ENCODE peak calls at places on chromosomes 4 and X, in five cellular contexts. One of them, this sample, is unnamed.

GRCh38 chr4:105061136-105061696 is 85.5 kb upstream of the TET2 start:
- DNase-seq in lower lobe of right lung: no peak
- DNase-seq in brain microvascular endothelial cell: no peak
- DNase-seq in ovary: no peak
- DNase-seq in astrocyte of the spinal cord: peak; percentile 36
- DNase-seq in this sample: no peak

GRCh38 chr4:71446479-71447081 is 107.8 kb downstream of the SLC4A4 start:
- DNase-seq in lower lobe of right lung: no peak
- DNase-seq in brain microvascular endothelial cell: no peak
- DNase-seq in ovary: no peak
- DNase-seq in astrocyte of the spinal cord: no peak
- DNase-seq in this sample: no peak

GRCh38 chr4:122898370-122899150 is 23.8 kb downstream of the NUDT6 start:
- DNase-seq in lower lobe of right lung: no peak
- DNase-seq in brain microvascular endothelial cell: peak; percentile 92
- DNase-seq in ovary: no peak
- DNase-seq in astrocyte of the spinal cord: peak; percentile 93
- DNase-seq in this sample: no peak

GRCh38 chrX:132791725-132792124 is 166.7 kb downstream of the HS6ST2 start:
- DNase-seq in lower lobe of right lung: no peak
- DNase-seq in brain microvascular endothelial cell: no peak
- DNase-seq in ovary: no peak
- DNase-seq in astrocyte of the spinal cord: no peak
- DNase-seq in this sample: no peak

GRCh38 chr4:162793571-162793970 is 373.1 kb downstream of the NAF1 start:
- DNase-seq in lower lobe of right lung: no peak
- DNase-seq in brain microvascular endothelial cell: no peak
- DNase-seq in ovary: no peak
- DNase-seq in astrocyte of the spinal cord: peak; percentile 12
- DNase-seq in this sample: no peak

GRCh38 chrX:31227250-31227649 is 155.4 kb upstream of the FTHL17 start:
- DNase-seq in lower lobe of right lung: no peak
- DNase-seq in brain microvascular endothelial cell: peak; percentile 18
- DNase-seq in ovary: no peak
- DNase-seq in astrocyte of the spinal cord: no peak
- DNase-seq in this sample: no peak

GRCh38 chr4:156633846-156634245 is 337.8 kb downstream of the PDGFC start:
- DNase-seq in lower lobe of right lung: no peak
- DNase-seq in brain microvascular endothelial cell: no peak
- DNase-seq in ovary: no peak
- DNase-seq in astrocyte of the spinal cord: no peak
- DNase-seq in this sample: no peak

GRCh38 chr4:158884280-158884679 is 115.5 kb downstream of the FNIP2 start:
- DNase-seq in lower lobe of right lung: no peak
- DNase-seq in brain microvascular endothelial cell: no peak
- DNase-seq in ovary: no peak
- DNase-seq in astrocyte of the spinal cord: peak; percentile 12
- DNase-seq in this sample: no peak

GRCh38 chr4:106978046-106978774 is 57.9 kb downstream of the DKK2 start:
- DNase-seq in lower lobe of right lung: no peak
- DNase-seq in brain microvascular endothelial cell: no peak
- DNase-seq in ovary: no peak
- DNase-seq in astrocyte of the spinal cord: no peak
- DNase-seq in this sample: peak; percentile 60

GRCh38 chrX:153821066-153821465 is 9.3 kb downstream of the PDZD4 start:
- DNase-seq in lower lobe of right lung: no peak
- DNase-seq in brain microvascular endothelial cell: no peak
- DNase-seq in ovary: no peak
- DNase-seq in astrocyte of the spinal cord: no peak
- DNase-seq in this sample: no peak

GRCh38 chr4:143424276-143424675 is 87.6 kb downstream of the GAB1 start:
- DNase-seq in lower lobe of right lung: no peak
- DNase-seq in brain microvascular endothelial cell: no peak
- DNase-seq in ovary: no peak
- DNase-seq in astrocyte of the spinal cord: no peak
- DNase-seq in this sample: no peak

GRCh38 chr4:169620846-169621228 is 459 bp downstream of the CLCN3 start:
- DNase-seq in lower lobe of right lung: no peak
- DNase-seq in brain microvascular endothelial cell: peak; percentile 24
- DNase-seq in ovary: peak; percentile 17
- DNase-seq in astrocyte of the spinal cord: peak; percentile 34
- DNase-seq in this sample: no peak

GRCh38 chrX:55026143-55026542 is 4.6 kb downstream of the ALAS2 start:
- DNase-seq in lower lobe of right lung: no peak
- DNase-seq in brain microvascular endothelial cell: no peak
- DNase-seq in ovary: no peak
- DNase-seq in astrocyte of the spinal cord: no peak
- DNase-seq in this sample: no peak

GRCh38 chr4:167775374-167775773 is 317.0 kb upstream of the ANXA10 start:
- DNase-seq in lower lobe of right lung: no peak
- DNase-seq in brain microvascular endothelial cell: no peak
- DNase-seq in ovary: no peak
- DNase-seq in astrocyte of the spinal cord: no peak
- DNase-seq in this sample: no peak

GRCh38 chr4:85747871-85748491 is 273.0 kb downstream of the ARHGAP24 start:
- DNase-seq in lower lobe of right lung: no peak
- DNase-seq in brain microvascular endothelial cell: peak; percentile 77
- DNase-seq in ovary: no peak
- DNase-seq in astrocyte of the spinal cord: peak; percentile 88
- DNase-seq in this sample: no peak

GRCh38 chrX:15816886-15817285 is 26.6 kb downstream of the ZRSR2 start:
- DNase-seq in lower lobe of right lung: no peak
- DNase-seq in brain microvascular endothelial cell: no peak
- DNase-seq in ovary: no peak
- DNase-seq in astrocyte of the spinal cord: peak; percentile 27
- DNase-seq in this sample: no peak

GRCh38 chrX:123081766-123082165 is 102.3 kb upstream of the GRIA3 start:
- DNase-seq in lower lobe of right lung: no peak
- DNase-seq in brain microvascular endothelial cell: peak; percentile 58
- DNase-seq in ovary: no peak
- DNase-seq in astrocyte of the spinal cord: peak; percentile 59
- DNase-seq in this sample: no peak

GRCh38 chrX:118807151-118808017 is 16.2 kb upstream of the ZCCHC12 start:
- DNase-seq in lower lobe of right lung: no peak
- DNase-seq in brain microvascular endothelial cell: peak; percentile 6
- DNase-seq in ovary: peak; percentile 22
- DNase-seq in astrocyte of the spinal cord: peak; percentile 42
- DNase-seq in this sample: no peak

GRCh38 chr4:27684501-27685077 is 823.9 kb downstream of the STIM2 start:
- DNase-seq in lower lobe of right lung: peak; percentile 49
- DNase-seq in brain microvascular endothelial cell: peak; percentile 53
- DNase-seq in ovary: no peak
- DNase-seq in astrocyte of the spinal cord: peak; percentile 58
- DNase-seq in this sample: no peak

GRCh38 chr4:150818129-150818528 is 197.0 kb downstream of the LRBA start:
- DNase-seq in lower lobe of right lung: no peak
- DNase-seq in brain microvascular endothelial cell: no peak
- DNase-seq in ovary: no peak
- DNase-seq in astrocyte of the spinal cord: no peak
- DNase-seq in this sample: no peak

GRCh38 chrX:153875391-153876111 is 10.4 kb downstream of the L1CAM start:
- DNase-seq in lower lobe of right lung: peak; percentile 53
- DNase-seq in brain microvascular endothelial cell: peak; percentile 7
- DNase-seq in ovary: peak; percentile 27
- DNase-seq in astrocyte of the spinal cord: peak; percentile 5
- DNase-seq in this sample: peak; percentile 88

GRCh38 chrX:103573205-103573604 is 12.1 kb upstream of the TCEAL4 start:
- DNase-seq in lower lobe of right lung: no peak
- DNase-seq in brain microvascular endothelial cell: no peak
- DNase-seq in ovary: no peak
- DNase-seq in astrocyte of the spinal cord: no peak
- DNase-seq in this sample: no peak

GRCh38 chr4:153045111-153045982 is 109.2 kb downstream of the FHDC1 start:
- DNase-seq in lower lobe of right lung: no peak
- DNase-seq in brain microvascular endothelial cell: no peak
- DNase-seq in ovary: no peak
- DNase-seq in astrocyte of the spinal cord: peak; percentile 2
- DNase-seq in this sample: no peak

GRCh38 chr4:51906167-51906647 is 63.3 kb downstream of the DCUN1D4 start:
- DNase-seq in lower lobe of right lung: no peak
- DNase-seq in brain microvascular endothelial cell: no peak
- DNase-seq in ovary: no peak
- DNase-seq in astrocyte of the spinal cord: no peak
- DNase-seq in this sample: no peak

GRCh38 chrX:136417806-136418205 is 69.9 kb upstream of the BRS3 start:
- DNase-seq in lower lobe of right lung: no peak
- DNase-seq in brain microvascular endothelial cell: no peak
- DNase-seq in ovary: no peak
- DNase-seq in astrocyte of the spinal cord: no peak
- DNase-seq in this sample: no peak

GRCh38 chr4:126513596-126513995 is 1119.2 kb upstream of the INTU start:
- DNase-seq in lower lobe of right lung: no peak
- DNase-seq in brain microvascular endothelial cell: no peak
- DNase-seq in ovary: no peak
- DNase-seq in astrocyte of the spinal cord: no peak
- DNase-seq in this sample: no peak

GRCh38 chr4:8274772-8275241 is 5.3 kb downstream of the HTRA3 start:
- DNase-seq in lower lobe of right lung: peak; percentile 60
- DNase-seq in brain microvascular endothelial cell: peak; percentile 67
- DNase-seq in ovary: peak; percentile 97
- DNase-seq in astrocyte of the spinal cord: peak; percentile 93
- DNase-seq in this sample: no peak

GRCh38 chr4:72567821-72568620 is 1.0 kb downstream of the ADAMTS3 start:
- DNase-seq in lower lobe of right lung: peak; percentile 78
- DNase-seq in brain microvascular endothelial cell: peak; percentile 72
- DNase-seq in ovary: peak; percentile 83
- DNase-seq in astrocyte of the spinal cord: peak; percentile 90
- DNase-seq in this sample: peak; percentile 76

GRCh38 chr4:84481077-84481878 is 17.8 kb downstream of the NKX6-1 start:
- DNase-seq in lower lobe of right lung: no peak
- DNase-seq in brain microvascular endothelial cell: no peak
- DNase-seq in ovary: no peak
- DNase-seq in astrocyte of the spinal cord: no peak
- DNase-seq in this sample: no peak

GRCh38 chr4:2794707-2795557 is 2.0 kb downstream of the SH3BP2 start:
- DNase-seq in lower lobe of right lung: peak; percentile 86
- DNase-seq in brain microvascular endothelial cell: peak; percentile 68
- DNase-seq in ovary: peak; percentile 39
- DNase-seq in astrocyte of the spinal cord: peak; percentile 75
- DNase-seq in this sample: peak; percentile 81

GRCh38 chr4:137896221-137896737 is 345.9 kb downstream of the SLC7A11 start:
- DNase-seq in lower lobe of right lung: no peak
- DNase-seq in brain microvascular endothelial cell: peak; percentile 11
- DNase-seq in ovary: no peak
- DNase-seq in astrocyte of the spinal cord: no peak
- DNase-seq in this sample: no peak

GRCh38 chr4:42151568-42152506 is 618 bp downstream of the BEND4 start:
- DNase-seq in lower lobe of right lung: no peak
- DNase-seq in brain microvascular endothelial cell: no peak
- DNase-seq in ovary: no peak
- DNase-seq in astrocyte of the spinal cord: no peak
- DNase-seq in this sample: no peak

GRCh38 chr4:132396636-132397035 is 752.5 kb upstream of the PCDH10 start:
- DNase-seq in lower lobe of right lung: no peak
- DNase-seq in brain microvascular endothelial cell: peak; percentile 1
- DNase-seq in ovary: no peak
- DNase-seq in astrocyte of the spinal cord: peak; percentile 46
- DNase-seq in this sample: no peak

DNA sequence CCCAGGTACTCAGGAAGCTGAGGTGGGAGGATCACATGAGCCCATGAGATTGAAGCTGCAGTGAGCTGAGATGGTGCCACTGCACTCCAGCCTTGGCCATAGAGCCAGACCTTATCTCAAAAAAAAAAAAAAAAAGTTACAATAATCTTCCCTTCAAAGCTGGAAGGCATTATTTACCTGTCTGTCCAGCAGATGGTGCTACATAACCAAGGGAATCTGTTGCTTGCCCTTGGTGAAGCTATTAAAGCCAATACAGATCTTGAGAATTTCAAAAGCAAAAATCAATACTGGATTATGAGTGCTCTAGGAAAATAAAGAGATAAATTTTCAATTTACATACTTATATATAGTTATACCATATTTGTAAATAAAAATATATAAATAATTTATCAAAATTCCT is 25.9 kb downstream of the PKD2 start:
- DNase-seq in lower lobe of right lung: no peak
- DNase-seq in brain microvascular endothelial cell: peak; percentile 36
- DNase-seq in ovary: no peak
- DNase-seq in astrocyte of the spinal cord: peak; percentile 62
- DNase-seq in this sample: no peak
- TF ChIP-seq CTCF in lower lobe of right lung: peak; percentile 66
- TF ChIP-seq CTCF in brain microvascular endothelial cell: peak; percentile 68
- TF ChIP-seq CTCF in ovary: peak; percentile 49
- TF ChIP-seq CTCF in astrocyte of the spinal cord: peak; percentile 66
- TF ChIP-seq CTCF in this sample: peak; percentile 90

GRCh38 chr4:77430847-77431246 is 174.8 kb upstream of the CXCL13 start:
- DNase-seq in lower lobe of right lung: no peak
- DNase-seq in brain microvascular endothelial cell: no peak
- DNase-seq in ovary: no peak
- DNase-seq in astrocyte of the spinal cord: no peak
- DNase-seq in this sample: no peak
- TF ChIP-seq CTCF in lower lobe of right lung: no peak
- TF ChIP-seq CTCF in brain microvascular endothelial cell: peak; percentile 28
- TF ChIP-seq CTCF in ovary: no peak
- TF ChIP-seq CTCF in astrocyte of the spinal cord: no peak
- TF ChIP-seq CTCF in this sample: no peak

DNA sequence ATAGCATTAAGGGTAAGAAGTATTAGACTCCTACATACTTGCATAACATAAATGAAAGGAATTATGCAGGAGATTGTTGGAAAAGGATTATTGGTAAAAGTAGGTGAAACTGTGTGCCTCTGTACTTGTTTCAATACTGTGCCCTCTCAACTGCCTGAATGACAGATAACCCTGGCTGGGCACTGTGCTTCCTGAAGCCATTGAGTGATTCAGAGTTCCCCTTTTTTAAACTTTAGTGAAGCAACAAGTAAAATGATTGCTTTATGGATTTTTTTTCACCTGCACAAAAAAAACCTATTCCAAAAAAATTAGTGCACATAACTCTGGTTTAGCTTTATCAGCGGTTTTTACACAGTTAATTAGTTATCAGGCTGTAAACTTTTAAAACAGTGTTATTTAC is 204.8 kb downstream of the TRAM1L1 start:
- DNase-seq in lower lobe of right lung: no peak
- DNase-seq in brain microvascular endothelial cell: no peak
- DNase-seq in ovary: no peak
- DNase-seq in astrocyte of the spinal cord: no peak
- DNase-seq in this sample: no peak
- TF ChIP-seq CTCF in lower lobe of right lung: no peak
- TF ChIP-seq CTCF in brain microvascular endothelial cell: no peak
- TF ChIP-seq CTCF in ovary: no peak
- TF ChIP-seq CTCF in astrocyte of the spinal cord: no peak
- TF ChIP-seq CTCF in this sample: no peak

GRCh38 chr4:102608190-102608589 is 107.0 kb downstream of the NFKB1 start:
- DNase-seq in lower lobe of right lung: no peak
- DNase-seq in brain microvascular endothelial cell: peak; percentile 32
- DNase-seq in ovary: no peak
- DNase-seq in astrocyte of the spinal cord: no peak
- DNase-seq in this sample: no peak

GRCh38 chr4:102610476-102610875 is 109.3 kb downstream of the NFKB1 start:
- DNase-seq in lower lobe of right lung: no peak
- DNase-seq in brain microvascular endothelial cell: no peak
- DNase-seq in ovary: no peak
- DNase-seq in astrocyte of the spinal cord: no peak
- DNase-seq in this sample: no peak

GRCh38 chr4:102612824-102613366 is 111.7 kb downstream of the NFKB1 start:
- DNase-seq in lower lobe of right lung: no peak
- DNase-seq in brain microvascular endothelial cell: no peak
- DNase-seq in ovary: no peak
- DNase-seq in astrocyte of the spinal cord: no peak
- DNase-seq in this sample: no peak

GRCh38 chr4:102612195-102612594 is 111.0 kb downstream of the NFKB1 start:
- DNase-seq in lower lobe of right lung: no peak
- DNase-seq in brain microvascular endothelial cell: no peak
- DNase-seq in ovary: no peak
- DNase-seq in astrocyte of the spinal cord: no peak
- DNase-seq in this sample: no peak

GRCh38 chr4:102610007-102610406 is 108.8 kb downstream of the NFKB1 start:
- DNase-seq in lower lobe of right lung: no peak
- DNase-seq in brain microvascular endothelial cell: peak; percentile 19
- DNase-seq in ovary: no peak
- DNase-seq in astrocyte of the spinal cord: no peak
- DNase-seq in this sample: no peak
- TF ChIP-seq CTCF in lower lobe of right lung: no peak
- TF ChIP-seq CTCF in brain microvascular endothelial cell: peak; percentile 66
- TF ChIP-seq CTCF in ovary: no peak
- TF ChIP-seq CTCF in astrocyte of the spinal cord: peak; percentile 46
- TF ChIP-seq CTCF in this sample: peak; percentile 70